ENCODE peak calls at places on chromosome 6, in six cellular contexts. D is HepG2, Q is GM12891, L is K562, C is H1, T is GM12878. U is an unnamed sample.

GRCh38 chr6:82270791-82271392 is 23.3 kb upstream of the IBTK start:
- DNase-seq in T (peak), L (peak), Q (peak), D (peak), C (no peak), U (no peak)

GRCh38 chr6:138944412-138944811 is 43.6 kb downstream of the REPS1 start:
- DNase-seq in C (no peak), Q (no peak), T (no peak), D (no peak), L (no peak), U (no peak)

GRCh38 chr6:12958052-12958706 is 241.6 kb downstream of the PHACTR1 start:
- DNase-seq in Q (no peak), D (no peak), C (no peak), L (no peak), T (no peak), U (no peak)

GRCh38 chr6:102051001-102051400 is 657.5 kb downstream of the GRIK2 start:
- DNase-seq in T (no peak), D (no peak), C (no peak), Q (no peak), L (no peak), U (no peak)

GRCh38 chr6:153167026-153167891 is 36.2 kb upstream of the RGS17 start:
- DNase-seq in T (no peak), Q (no peak), L (no peak), D (peak), C (no peak), U (no peak)

GRCh38 chr6:88855521-88856152 is 107.8 kb downstream of the RNGTT start:
- DNase-seq in D (no peak), Q (no peak), T (no peak), L (no peak), C (no peak), U (no peak)

GRCh38 chr6:8006208-8006607 is 58.0 kb downstream of the BLOC1S5 start:
- DNase-seq in D (peak), Q (no peak), C (no peak), L (peak), T (no peak), U (no peak)

GRCh38 chr6:3033652-3034051 is 34.0 kb downstream of the NQO2 start:
- DNase-seq in Q (no peak), T (no peak), D (no peak), L (no peak), C (no peak), U (no peak)

GRCh38 chr6:147765541-147765940 is 257.1 kb downstream of the SAMD5 start:
- DNase-seq in L (no peak), Q (no peak), C (no peak), T (no peak), D (no peak), U (no peak)

GRCh38 chr6:110878751-110879539 is 4.4 kb downstream of the AMD1 start:
- DNase-seq in C (no peak), D (no peak), L (peak), Q (no peak), T (no peak), U (no peak)

GRCh38 chr6:88298446-88298845 is 132.3 kb upstream of the CNR1 start:
- DNase-seq in T (no peak), Q (no peak), D (no peak), L (no peak), C (no peak), U (no peak)

GRCh38 chr6:152821525-152821924 is 70.9 kb downstream of the VIP start:
- DNase-seq in D (no peak), C (no peak), T (no peak), Q (no peak), L (no peak), U (no peak)

GRCh38 chr6:155314773-155315515 is 660 bp upstream of the TFB1M start:
- DNase-seq in T (peak), C (no peak), L (peak), Q (peak), D (peak), U (no peak)

GRCh38 chr6:144232434-144233223 is 52.5 kb upstream of the UTRN start:
- DNase-seq in L (no peak), T (no peak), Q (no peak), C (no peak), D (no peak), U (no peak)

GRCh38 chr6:32615885-32616532 is 21.2 kb upstream of the HLA-DQA1 start:
- DNase-seq in Q (no peak), C (no peak), T (no peak), D (no peak), L (no peak), U (no peak)

GRCh38 chr6:169046483-169047192 is 207.0 kb downstream of the THBS2 start:
- DNase-seq in T (no peak), Q (no peak), C (no peak), D (no peak), L (no peak), U (no peak)

GRCh38 chr6:41229716-41230115 is 1.6 kb downstream of the TREML4 start:
- DNase-seq in C (no peak), D (no peak), Q (no peak), T (no peak), L (no peak), U (no peak)

DNA sequence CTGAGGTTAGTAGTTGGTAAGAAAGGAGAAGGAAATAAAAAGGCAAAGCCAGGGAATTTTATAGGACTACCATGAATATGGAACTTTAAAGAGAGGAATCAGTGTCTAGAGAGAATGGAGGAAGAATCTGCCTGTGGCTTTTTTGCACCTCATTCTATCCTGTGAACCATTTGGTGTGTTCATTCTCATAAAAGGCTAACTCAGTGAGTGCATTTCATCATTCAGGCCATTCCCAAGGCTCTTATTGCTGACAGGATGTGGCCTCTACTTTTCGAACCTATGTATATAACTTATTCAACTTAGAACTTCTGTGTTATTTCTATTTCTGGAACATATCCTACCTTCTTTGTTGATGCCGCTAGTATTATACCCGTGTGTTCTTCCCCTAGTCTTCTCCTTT is 27.1 kb downstream of the HSF2 start:
- DNase-seq in C (no peak), T (no peak), D (no peak), L (no peak), Q (no peak), U (no peak)
- TF ChIP-seq POLR2AphosphoS5 in C (no peak), T (no peak), D (no peak), L (no peak), Q (no peak), U (no peak)

GRCh38 chr6:52423971-52424381 is 3.8 kb downstream of the EFHC1 start:
- DNase-seq in D (peak), Q (no peak), T (no peak), C (no peak), L (no peak), U (no peak)

GRCh38 chr6:52419809-52420667 is at the start of gene EFHC1:
- DNase-seq in T (peak), C (peak), Q (peak), D (peak), L (peak), U (peak)

GRCh38 chr6:52420668-52421358 is 671 bp downstream of the EFHC1 start:
- DNase-seq in Q (no peak), L (no peak), C (peak), T (no peak), D (peak), U (no peak)

GRCh38 chr6:52423448-52423847 is 3.3 kb downstream of the EFHC1 start:
- DNase-seq in D (no peak), Q (no peak), L (no peak), C (no peak), T (no peak), U (no peak)

DNA sequence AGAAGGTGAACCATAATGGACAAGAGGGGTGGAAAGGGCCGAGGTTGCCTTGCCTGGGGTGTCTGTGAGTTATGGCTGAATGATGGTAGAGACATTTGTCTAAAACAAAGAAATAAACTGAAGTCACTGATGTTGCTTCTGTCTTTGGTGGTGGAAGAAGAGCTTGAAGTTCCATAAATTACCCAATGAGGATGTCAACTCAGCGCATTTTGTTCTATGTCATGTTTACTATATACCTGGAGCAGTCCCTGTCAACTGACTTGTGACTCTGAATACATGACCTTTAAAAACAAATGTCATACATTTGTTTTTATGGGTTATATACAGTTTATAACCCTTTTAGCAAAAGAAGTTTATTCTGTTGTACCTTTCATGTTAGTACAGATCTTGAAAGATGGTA is 2.0 kb downstream of the EFHC1 start:
- DNase-seq in Q (no peak), L (no peak), D (no peak), C (no peak), T (no peak), U (no peak)
- TF ChIP-seq TAF1 in Q (no peak), L (no peak), D (no peak), C (no peak), T (no peak), U (no peak)

GRCh38 chr6:26183581-26184408 is 96.6 kb downstream of the HFE start:
- DNase-seq in Q (no peak), T (peak), L (no peak), C (peak), D (no peak), U (no peak)
- TF ChIP-seq POLR2A in Q (peak), T (peak), L (no peak), C (peak), D (no peak), U (no peak)

GRCh38 chr6:36979343-36979742 is 6.7 kb downstream of the MTCH1 start:
- DNase-seq in L (no peak), T (no peak), D (no peak), Q (no peak), C (no peak), U (no peak)
- TF ChIP-seq POLR2AphosphoS5 in L (no peak), T (no peak), D (no peak), Q (no peak), C (no peak), U (no peak)

GRCh38 chr6:20056350-20056992 is 155.8 kb downstream of the MBOAT1 start:
- DNase-seq in L (peak), T (peak), Q (peak), C (no peak), D (peak), U (no peak)
- TF ChIP-seq TAF1 in L (no peak), T (no peak), Q (no peak), C (no peak), D (no peak), U (no peak)

U was measured in GM12892.